ENCODE peak calls at places on chromosomes 4 and X, in five cellular contexts. W is hepatocyte; U is stimulated activated CD4-positive, alpha-beta T cell treated with anti-CD3 and anti-CD28 coated beads, TNF-alpha, amount 100 ng/mL, for 4 hours; M is anterior cingulate cortex; C is uterus. I is an unnamed sample.

GRCh38 chr4:183860110-183860509 is 45.0 kb upstream of the STOX2 start:
- DNase-seq in W (no peak), U (no peak), M (no peak), C (no peak), I (no peak)

GRCh38 chr4:108527729-108528128 is 92.6 kb upstream of the RPL34 start:
- DNase-seq in W (no peak), U (peak), M (no peak), C (no peak), I (no peak)

GRCh38 chr4:3253808-3254207 is 4.8 kb downstream of the MSANTD1 start:
- DNase-seq in W (no peak), U (no peak), M (no peak), C (no peak), I (no peak)

GRCh38 chr4:76850010-76850441 is 47.9 kb downstream of the SOWAHB start:
- DNase-seq in W (peak), U (no peak), M (no peak), C (no peak), I (peak)

GRCh38 chrX:148070504-148070877 is 89.4 kb downstream of the FMR1NB start:
- DNase-seq in W (no peak), U (no peak), M (no peak), C (no peak), I (no peak)

GRCh38 chr4:88937081-88937480 is 119.9 kb downstream of the FAM13A start:
- DNase-seq in W (no peak), U (no peak), M (no peak), C (no peak), I (no peak)

GRCh38 chrX:104112326-104112951 is at the start of gene ZCCHC18:
- DNase-seq in W (peak), U (no peak), M (peak), C (peak), I (peak)

GRCh38 chr4:2867758-2868491 is 24.3 kb downstream of the ADD1 start:
- DNase-seq in W (peak), U (no peak), M (no peak), C (peak), I (no peak)

GRCh38 chr4:1041147-1041935 is 29.9 kb downstream of the FGFRL1 start:
- DNase-seq in W (peak), U (no peak), M (peak), C (no peak), I (peak)

GRCh38 chrX:74382613-74383012 is 38.7 kb upstream of the SLC16A2 start:
- DNase-seq in W (peak), U (peak), M (peak), C (peak), I (peak)

GRCh38 chr4:122577189-122577553 is 43.7 kb downstream of the IL21 start:
- DNase-seq in W (no peak), U (no peak), M (no peak), C (no peak), I (no peak)

GRCh38 chrX:123254457-123254856 is 70.4 kb downstream of the GRIA3 start:
- DNase-seq in W (no peak), U (no peak), M (no peak), C (no peak), I (no peak)

GRCh38 chr4:70945452-70946055 is 43.4 kb downstream of the MOB1B start:
- DNase-seq in W (no peak), U (no peak), M (no peak), C (no peak), I (peak)

GRCh38 chr4:8330821-8331566 is 61.4 kb downstream of the HTRA3 start:
- DNase-seq in W (no peak), U (no peak), M (peak), C (peak), I (peak)

GRCh38 chr4:95541094-95541493 is 7.7 kb downstream of the UNC5C start:
- DNase-seq in W (no peak), U (no peak), M (no peak), C (no peak), I (no peak)

GRCh38 chrX:110966839-110967238 is 129.2 kb upstream of the PAK3 start:
- DNase-seq in W (no peak), U (no peak), M (no peak), C (no peak), I (no peak)

GRCh38 chrX:145393702-145394235 is 146.5 kb downstream of the SPANXN1 start:
- DNase-seq in W (no peak), U (no peak), M (no peak), C (no peak), I (no peak)

GRCh38 chr4:54731552-54731951 is 73.8 kb downstream of the KIT start:
- DNase-seq in W (peak), U (no peak), M (no peak), C (no peak), I (no peak)